ENCODE peak calls at places on chromosome 1, in six cellular contexts. B is heart left ventricle, P is tibial artery, E is A549, T is MM.1S, W is heart right ventricle. O is an unnamed sample.

GRCh38 chr1:227368009-227368408 is 49.7 kb upstream of the CDC42BPA start:
- DNase-seq in P (no peak), E (no peak), W (no peak), B (no peak), T (no peak), O (no peak)

GRCh38 chr1:39625462-39626273 is 13.8 kb downstream of the HEYL start:
- DNase-seq in T (no peak), P (peak; percentile 94), W (peak; percentile 88), B (peak; percentile 95), E (no peak), O (no peak)

GRCh38 chr1:226365831-226366231 is 42.1 kb downstream of the PARP1 start:
- DNase-seq in T (no peak), B (no peak), W (no peak), E (no peak), P (no peak), O (no peak)

GRCh38 chr1:44926311-44926781 is 60.0 kb downstream of the EIF2B3 start:
- DNase-seq in P (no peak), E (no peak), W (no peak), B (no peak), T (no peak), O (no peak)

GRCh38 chr1:247415423-247416361 is at the start of gene NLRP3:
- DNase-seq in W (peak; percentile 25), B (peak; percentile 48), P (peak; percentile 49), T (no peak), E (no peak), O (peak; percentile 55)

GRCh38 chr1:14915356-14916054 is 238.0 kb upstream of the TMEM51 start:
- DNase-seq in P (peak; percentile 50), T (peak; percentile 46), E (peak; percentile 37), B (peak; percentile 44), W (peak; percentile 42), O (no peak)

GRCh38 chr1:180208264-180208663 is 21.8 kb upstream of the LHX4 start:
- DNase-seq in P (no peak), T (no peak), E (no peak), B (no peak), W (no peak), O (no peak)

GRCh38 chr1:54736685-54737084 is 21.0 kb downstream of the TTC4 start:
- DNase-seq in P (no peak), E (no peak), W (no peak), T (no peak), B (no peak), O (no peak)

GRCh38 chr1:41493117-41493536 is 8.6 kb upstream of the EDN2 start:
- DNase-seq in B (no peak), T (no peak), E (peak; percentile 87), W (no peak), P (no peak), O (peak; percentile 83)

GRCh38 chr1:215530401-215530984 is 36.6 kb upstream of the KCTD3 start:
- DNase-seq in T (no peak), B (no peak), W (no peak), P (no peak), E (no peak), O (no peak)

GRCh38 chr1:63877021-63877767 is 103.4 kb downstream of the ROR1 start:
- DNase-seq in T (no peak), P (no peak), W (no peak), E (no peak), B (no peak), O (no peak)
- H3K27ac ChIP-seq in T (no peak overlapping the region), P (peak overlapping the region; percentile 17), W (no peak overlapping the region), E (no peak overlapping the region), B (no peak overlapping the region), O (peak overlapping the region; percentile 19)

GRCh38 chr1:27686223-27686990 is 14.4 kb upstream of the IFI6 start:
- DNase-seq in B (no peak), W (no peak), T (no peak), P (no peak), E (no peak), O (no peak)

GRCh38 chr1:27678747-27679146 is 6.8 kb upstream of the IFI6 start:
- DNase-seq in B (no peak), E (no peak), T (no peak), P (no peak), W (no peak), O (no peak)

GRCh38 chr1:27687906-27688305 is 15.9 kb upstream of the IFI6 start:
- DNase-seq in P (no peak), W (no peak), B (no peak), T (no peak), E (no peak), O (no peak)

GRCh38 chr1:27684176-27684575 is 12.2 kb upstream of the IFI6 start:
- DNase-seq in P (no peak), T (no peak), B (no peak), W (no peak), E (no peak), O (no peak)

DNA sequence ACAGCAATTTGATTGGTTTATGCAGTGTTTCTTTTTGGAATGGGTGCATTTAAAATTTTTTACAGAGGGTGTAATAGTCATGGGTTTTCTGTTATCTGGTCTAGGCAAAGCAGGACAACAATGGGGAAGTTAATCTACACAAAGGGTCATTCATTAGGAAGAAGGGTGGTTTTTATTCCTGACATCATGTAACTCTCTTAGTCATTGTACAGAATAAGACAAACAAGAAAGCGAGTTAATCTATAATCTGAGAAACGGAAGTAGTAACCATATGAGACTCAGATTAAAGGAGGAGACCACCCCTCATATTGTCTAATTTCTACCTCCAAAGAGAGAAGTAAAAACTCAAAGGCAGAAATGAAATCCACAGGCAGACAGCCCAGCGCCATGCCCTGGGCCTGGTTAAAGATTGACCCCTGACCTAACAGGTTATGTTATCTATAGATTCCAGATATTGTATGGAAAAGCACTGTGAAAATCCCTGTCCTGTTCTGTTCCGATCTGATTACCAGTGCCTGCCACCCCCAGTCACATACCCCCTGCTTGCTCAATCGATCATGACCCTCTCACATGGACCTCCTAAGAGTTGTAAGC is 10.5 kb upstream of the IFI6 start:
- DNase-seq in B (no peak), W (no peak), P (no peak), T (no peak), E (no peak), O (no peak)
- H3K27ac ChIP-seq in B (no peak overlapping the region), W (no peak overlapping the region), P (no peak overlapping the region), T (no peak overlapping the region), E (no peak overlapping the region), O (no peak overlapping the region)

DNA sequence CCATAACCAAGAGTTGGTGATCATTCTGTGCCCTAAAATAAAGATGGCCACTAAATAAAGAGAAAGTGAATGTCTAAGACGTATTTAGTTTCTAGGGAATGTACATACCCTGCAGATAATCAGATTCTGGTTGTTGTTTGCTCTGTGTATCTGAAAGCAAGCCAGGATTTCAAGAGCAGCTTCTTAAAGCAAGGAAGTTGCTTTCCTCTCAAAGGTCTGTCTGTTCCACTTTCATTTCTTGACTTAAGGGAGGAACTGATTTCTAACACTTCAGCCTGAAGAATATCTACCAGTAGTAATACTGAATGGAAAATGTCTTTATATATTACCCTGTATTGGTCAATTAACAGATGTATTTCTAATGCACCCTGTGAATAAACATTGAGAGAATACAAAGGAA is 88.8 kb downstream of the KIF1B start:
- DNase-seq in T (peak; percentile 27), B (no peak), E (no peak), W (no peak), P (no peak), O (no peak)
- H3K27ac ChIP-seq in T (no peak overlapping the region), B (no peak overlapping the region), E (no peak overlapping the region), W (no peak overlapping the region), P (no peak overlapping the region), O (no peak overlapping the region)

GRCh38 chr1:27596261-27596660 is 7.7 kb downstream of the AHDC1 start:
- DNase-seq in T (no peak), P (no peak), B (peak; percentile 41), W (no peak), E (no peak), O (no peak)

GRCh38 chr1:27595597-27595996 is 8.3 kb downstream of the AHDC1 start:
- DNase-seq in T (no peak), W (no peak), P (no peak), B (no peak), E (no peak), O (no peak)

GRCh38 chr1:27592600-27593340 is 11.2 kb downstream of the AHDC1 start:
- DNase-seq in E (no peak), W (no peak), P (no peak), T (no peak), B (peak; percentile 74), O (no peak)

GRCh38 chr1:27593341-27594326 is 10.3 kb downstream of the AHDC1 start:
- DNase-seq in W (no peak), P (no peak), T (no peak), E (no peak), B (no peak), O (no peak)

GRCh38 chr1:27594542-27595510 is 9.1 kb downstream of the AHDC1 start:
- DNase-seq in T (no peak), W (no peak), P (no peak), E (no peak), B (no peak), O (no peak)
- H3K27ac ChIP-seq in T (no peak overlapping the region), W (peak overlapping the region; percentile 52), P (peak overlapping the region; percentile 97), E (no peak overlapping the region), B (peak overlapping the region; percentile 83), O (peak overlapping the region; percentile 34)

DNA sequence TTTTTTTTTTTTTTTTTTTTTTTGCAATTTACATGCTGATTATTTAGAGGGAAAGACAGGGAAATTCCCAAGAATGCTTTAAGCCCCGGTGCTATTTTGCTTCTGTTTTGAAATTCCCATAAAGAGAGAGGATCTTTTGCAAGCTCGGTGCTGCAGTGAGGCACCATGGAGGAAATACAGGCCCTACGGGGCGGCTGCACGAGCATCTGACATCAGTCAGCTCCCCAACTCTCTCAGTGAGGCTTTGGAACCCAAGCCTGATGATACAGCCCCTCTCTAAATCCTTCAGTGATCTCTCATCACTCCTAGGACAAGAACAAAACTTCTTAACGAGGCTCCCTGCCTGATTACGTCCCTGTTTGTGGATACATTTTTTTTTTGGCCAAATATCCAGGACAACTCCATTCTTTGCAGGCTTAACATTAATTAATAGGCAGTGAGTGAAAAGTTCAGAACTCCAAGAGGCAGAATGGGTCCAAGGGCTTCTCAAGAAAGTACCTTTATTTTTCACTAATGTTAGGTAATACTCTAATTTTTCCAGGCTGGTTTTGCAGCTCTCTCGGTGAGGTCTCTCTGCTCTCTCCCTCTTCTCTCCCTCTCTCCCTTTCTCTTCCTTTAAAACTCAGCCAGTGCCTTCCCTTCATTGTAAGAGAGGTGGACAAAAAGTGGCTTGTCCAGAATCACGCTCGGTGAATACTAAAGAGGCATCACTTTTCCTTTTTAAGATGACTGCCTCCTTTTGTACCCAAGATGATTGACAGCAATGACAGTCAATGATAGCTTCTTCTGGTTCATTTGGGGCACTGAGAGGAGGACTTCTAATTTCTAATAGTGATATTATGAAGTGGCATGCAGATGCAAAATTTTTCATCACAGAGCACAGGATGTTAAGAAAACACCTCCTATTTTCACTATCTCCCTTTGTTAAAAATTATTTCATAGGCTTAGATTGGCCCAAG is 1.1 kb upstream of the CHI3L1 start:
- DNase-seq in T (no peak), E (no peak), B (no peak), P (no peak), W (no peak), O (no peak)
- H3K27ac ChIP-seq in T (no peak overlapping the region), E (no peak overlapping the region), B (no peak overlapping the region), P (no peak overlapping the region), W (no peak overlapping the region), O (no peak overlapping the region)

GRCh38 chr1:89781494-89782126 is 39.2 kb upstream of the LRRC8D start:
- DNase-seq in E (no peak), T (no peak), P (no peak), W (no peak), B (no peak), O (no peak)
- H3K27ac ChIP-seq in E (no peak overlapping the region), T (no peak overlapping the region), P (no peak overlapping the region), W (no peak overlapping the region), B (no peak overlapping the region), O (no peak overlapping the region)

O was measured in epithelial cell of prostate.